ENCODE peak calls at places on chromosome 14, in four cellular contexts. C is OCI-LY7, R is neural progenitor cell, K is HCT116. J is an unnamed sample.

GRCh38 chr14:104865069-104865630 is at the start of gene CEP170B:
- DNase-seq in C (peak), R (peak), K (no peak), J (peak)

GRCh38 chr14:22545842-22546721 is 42.9 kb downstream of the DAD1 start:
- DNase-seq in C (no peak), R (peak), K (no peak), J (peak)

GRCh38 chr14:75985618-75986438 is at the start of gene IFT43:
- DNase-seq in C (peak), R (peak), K (peak), J (peak)

GRCh38 chr14:54822685-54823084 is 79.9 kb downstream of the GCH1 start:
- DNase-seq in C (no peak), R (no peak), K (no peak), J (no peak)

GRCh38 chr14:90545966-90546751 is 149.3 kb downstream of the CALM1 start:
- DNase-seq in C (no peak), R (no peak), K (no peak), J (peak)

GRCh38 chr14:69038449-69039286 is 59.6 kb upstream of the ACTN1 start:
- DNase-seq in C (no peak), R (peak), K (no peak), J (peak)

GRCh38 chr14:76287063-76287462 is 88.9 kb upstream of the ESRRB start:
- DNase-seq in C (no peak), R (no peak), K (no peak), J (no peak)

GRCh38 chr14:61479746-61480502 is 158.5 kb downstream of the PRKCH start:
- DNase-seq in C (no peak), R (no peak), K (no peak), J (peak)

GRCh38 chr14:67704484-67705089 is 2.9 kb downstream of the RDH12 start:
- DNase-seq in C (peak), R (peak), K (peak), J (peak)

GRCh38 chr14:91744068-91744480 is 12.2 kb upstream of the CATSPERB start:
- DNase-seq in C (no peak), R (no peak), K (peak), J (peak)

GRCh38 chr14:95054346-95055280 is 102.7 kb downstream of the DICER1 start:
- DNase-seq in C (no peak), R (no peak), K (no peak), J (no peak)

GRCh38 chr14:22220427-22220826 is 368.6 kb downstream of the DAD1 start:
- DNase-seq in C (no peak), R (no peak), K (no peak), J (peak)

GRCh38 chr14:34782031-34782430 is 67.6 kb upstream of the CFL2 start:
- DNase-seq in C (no peak), R (no peak), K (no peak), J (peak)

GRCh38 chr14:76329150-76329881 is 46.6 kb upstream of the ESRRB start:
- DNase-seq in C (no peak), R (peak), K (no peak), J (no peak)

GRCh38 chr14:74816124-74816523 is 53.0 kb downstream of the YLPM1 start:
- DNase-seq in C (no peak), R (no peak), K (no peak), J (no peak)

GRCh38 chr14:69059658-69060648 is 80.9 kb upstream of the ACTN1 start:
- DNase-seq in C (no peak), R (no peak), K (no peak), J (peak)

GRCh38 chr14:79820866-79821535 is 390.3 kb downstream of the DIO2 start:
- DNase-seq in C (no peak), R (peak), K (no peak), J (no peak)

GRCh38 chr14:90660865-90661570 is 155.2 kb downstream of the TTC7B start:
- DNase-seq in C (no peak), R (no peak), K (no peak), J (no peak)

GRCh38 chr14:74504412-74504811 is 10.8 kb downstream of the ISCA2 start:
- DNase-seq in C (no peak), R (no peak), K (no peak), J (no peak)

GRCh38 chr14:75128596-75128990 is 1.7 kb upstream of the NEK9 start:
- DNase-seq in C (no peak), R (no peak), K (no peak), J (no peak)

GRCh38 chr14:101478796-101479410 is 82.4 kb upstream of the DIO3 start:
- DNase-seq in C (no peak), R (no peak), K (no peak), J (no peak)

DNA sequence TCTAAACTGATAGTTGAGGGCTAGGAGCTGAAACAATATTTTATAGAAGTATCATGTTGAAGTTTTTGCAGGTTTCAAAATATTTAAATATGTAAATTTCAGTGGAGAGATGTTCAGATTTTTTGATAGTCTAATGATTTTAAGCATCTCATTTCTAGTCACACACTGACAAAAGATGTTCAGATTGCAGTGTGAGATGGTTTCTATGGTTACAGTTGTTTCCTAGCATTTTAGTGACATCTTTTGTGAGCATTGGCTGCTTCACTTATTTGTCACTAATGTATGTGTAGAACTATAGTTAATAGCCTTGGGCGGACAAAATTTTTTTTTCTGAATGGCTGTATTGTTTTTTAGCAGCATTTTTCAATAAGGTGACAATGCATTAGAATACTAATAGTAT is 315.5 kb upstream of the PRKD1 start:
- DNase-seq in C (no peak), R (no peak), K (no peak), J (no peak)
- H3K27ac ChIP-seq in C (no peak), R (no peak), K (no peak), J (no peak)

GRCh38 chr14:64409509-64409908 is 21.4 kb downstream of the MTHFD1 start:
- DNase-seq in C (no peak), R (no peak), K (no peak), J (no peak)

GRCh38 chr14:64407329-64407728 is 19.2 kb downstream of the MTHFD1 start:
- DNase-seq in C (no peak), R (no peak), K (no peak), J (no peak)

GRCh38 chr14:64411001-64411400 is 22.8 kb downstream of the MTHFD1 start:
- DNase-seq in C (no peak), R (no peak), K (no peak), J (no peak)

GRCh38 chr14:64412237-64412636 is 24.1 kb downstream of the MTHFD1 start:
- DNase-seq in C (no peak), R (no peak), K (no peak), J (no peak)

GRCh38 chr14:64410084-64410774 is 22.1 kb downstream of the MTHFD1 start:
- DNase-seq in C (no peak), R (peak), K (no peak), J (peak)
- TF ChIP-seq EZH2phosphoT487 in C (no peak), R (no peak), K (no peak), J (no peak)

GRCh38 chr14:100341301-100342031 is 18.3 kb downstream of the SLC25A47 start:
- DNase-seq in C (peak), R (no peak), K (no peak), J (peak)
- H2AFZ ChIP-seq in C (no peak), R (no peak), K (no peak), J (no peak)

GRCh38 chr14:70898346-70898745 is 8.9 kb upstream of the PCNX1 start:
- DNase-seq in C (no peak), R (no peak), K (no peak), J (no peak)

GRCh38 chr14:70897475-70897874 is 9.8 kb upstream of the PCNX1 start:
- DNase-seq in C (no peak), R (no peak), K (no peak), J (peak)

GRCh38 chr14:70904376-70904775 is 2.9 kb upstream of the PCNX1 start:
- DNase-seq in C (no peak), R (no peak), K (no peak), J (no peak)

GRCh38 chr14:70902186-70902585 is 5.1 kb upstream of the PCNX1 start:
- DNase-seq in C (no peak), R (no peak), K (no peak), J (no peak)

DNA sequence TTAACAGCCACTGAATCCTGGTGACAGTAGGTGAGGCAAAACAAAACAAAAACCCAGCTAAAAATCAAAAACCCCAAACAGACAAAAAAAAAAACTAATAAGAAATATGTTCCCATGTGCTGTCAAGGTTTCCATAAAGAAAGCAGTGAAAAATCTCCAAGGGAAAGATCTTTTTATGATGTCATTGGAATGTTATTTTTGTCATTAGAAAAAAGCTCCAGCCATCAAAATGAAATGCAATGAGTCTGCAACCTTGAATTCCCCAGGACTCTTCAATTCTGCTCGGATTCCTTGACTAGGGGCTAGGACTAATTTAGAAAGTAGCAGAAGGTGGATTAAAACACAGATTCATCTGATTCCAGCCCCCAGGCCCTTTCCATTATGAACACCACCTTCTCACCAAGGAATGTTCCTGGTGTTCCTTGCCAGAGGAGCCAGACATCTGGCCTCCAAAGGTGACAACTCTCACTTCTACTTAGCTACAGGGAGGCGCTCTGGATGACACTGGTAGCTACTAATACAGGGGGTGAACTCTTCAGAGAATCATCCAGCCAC is 6.0 kb upstream of the PCNX1 start:
- DNase-seq in C (no peak), R (no peak), K (no peak), J (peak)
- H3K27ac ChIP-seq in C (no peak), R (no peak), K (no peak), J (peak)

DNA sequence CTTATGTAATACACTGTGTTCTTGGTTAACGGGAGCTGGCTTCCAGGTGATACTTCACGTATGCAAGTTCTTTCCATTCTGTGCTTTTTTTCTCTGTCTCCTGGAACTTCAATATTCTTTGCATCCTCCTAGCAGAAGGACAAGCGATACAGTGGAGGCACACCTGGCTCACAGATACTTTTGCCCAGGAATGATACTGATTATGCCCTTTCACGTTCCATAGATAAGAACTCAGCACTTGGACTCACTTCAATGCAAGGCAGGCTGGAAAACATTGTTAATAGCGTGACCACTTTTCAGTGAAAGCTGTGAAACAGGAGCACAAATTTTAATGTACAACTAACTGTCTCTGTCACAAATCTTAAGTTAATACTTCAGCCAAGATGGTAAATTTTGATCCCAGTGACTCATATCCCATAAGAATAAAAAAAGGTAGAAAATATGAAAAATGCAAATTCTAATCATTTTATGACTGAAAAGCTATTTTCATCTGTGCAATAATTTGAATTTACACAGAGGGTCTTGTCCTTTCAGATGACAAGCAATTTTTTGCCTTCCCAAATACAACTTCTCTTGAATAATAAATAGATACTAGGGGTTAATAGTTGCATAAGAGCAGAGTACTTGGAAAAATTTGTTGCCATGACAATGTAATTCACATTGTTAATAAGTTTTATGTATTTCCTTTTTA is 919.0 kb downstream of the GALC start:
- DNase-seq in C (no peak), R (no peak), K (no peak), J (no peak)
- TF ChIP-seq EZH2phosphoT487 in C (no peak), R (no peak), K (no peak), J (no peak)

GRCh38 chr14:99971929-99972747 is 93.1 kb upstream of the EVL start:
- DNase-seq in C (peak), R (peak), K (no peak), J (peak)

GRCh38 chr14:99972748-99973466 is 92.3 kb upstream of the EVL start:
- DNase-seq in C (no peak), R (no peak), K (no peak), J (no peak)

GRCh38 chr14:99969673-99970322 is 95.4 kb upstream of the EVL start:
- DNase-seq in C (no peak), R (no peak), K (no peak), J (no peak)

GRCh38 chr14:99968931-99969330 is 96.3 kb upstream of the EVL start:
- DNase-seq in C (no peak), R (no peak), K (no peak), J (peak)

DNA sequence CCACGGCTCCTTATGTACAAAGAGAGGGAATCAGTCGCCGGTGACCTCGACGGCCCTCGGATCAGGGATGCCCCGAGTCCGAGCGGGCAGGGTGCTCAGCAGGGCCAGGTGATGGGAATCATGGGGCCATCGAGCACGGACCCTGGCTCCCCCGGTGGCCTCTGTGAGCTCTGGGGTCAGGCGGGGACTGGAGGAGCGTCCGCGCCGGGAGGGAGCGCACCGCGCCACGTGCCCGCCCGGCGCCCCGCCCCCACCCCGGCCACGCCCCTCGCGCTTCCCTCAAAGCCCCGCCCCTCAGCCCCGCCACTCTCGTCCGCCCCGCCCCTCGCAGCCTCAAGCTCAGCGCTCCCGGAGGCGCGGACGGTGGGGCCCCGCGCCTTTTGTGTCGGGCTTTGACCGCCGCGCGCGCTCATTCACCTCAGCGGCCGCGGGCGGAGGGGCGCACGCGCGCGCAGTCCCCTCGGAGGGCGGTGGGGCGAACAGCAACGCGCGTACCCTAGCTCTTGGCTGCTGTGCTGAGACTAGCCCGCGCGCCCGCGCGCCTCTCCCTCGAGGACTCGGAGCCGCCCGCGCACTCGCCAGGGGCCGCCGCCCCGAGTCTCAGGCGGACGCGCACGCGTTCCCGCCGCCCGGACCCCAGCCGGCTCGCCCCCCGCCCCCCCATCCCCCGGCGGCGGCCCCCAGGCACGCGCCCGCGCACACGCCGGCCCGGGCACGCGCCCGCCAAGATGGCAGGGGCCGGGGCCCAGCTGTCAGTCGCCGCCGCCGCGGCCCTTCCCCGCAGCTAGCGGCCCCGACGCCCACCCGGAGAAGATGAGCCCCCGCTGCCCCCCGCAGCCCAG is 93.9 kb upstream of the EVL start:
- DNase-seq in C (peak), R (peak), K (peak), J (peak)
- H2AFZ ChIP-seq in C (peak), R (peak), K (no peak), J (peak)

GRCh38 chr14:103023881-103024473 is 33.4 kb downstream of the CDC42BPB start:
- DNase-seq in C (no peak), R (no peak), K (no peak), J (peak)

GRCh38 chr14:103021817-103022668 is 35.3 kb downstream of the CDC42BPB start:
- DNase-seq in C (no peak), R (no peak), K (no peak), J (peak)

GRCh38 chr14:103020271-103020910 is 37.0 kb downstream of the CDC42BPB start:
- DNase-seq in C (no peak), R (no peak), K (no peak), J (no peak)

GRCh38 chr14:103019827-103020226 is 37.5 kb downstream of the CDC42BPB start:
- DNase-seq in C (no peak), R (no peak), K (no peak), J (no peak)

GRCh38 chr14:103022669-103023044 is 34.7 kb downstream of the CDC42BPB start:
- DNase-seq in C (no peak), R (no peak), K (no peak), J (peak)
- H3K27ac ChIP-seq in C (no peak), R (no peak), K (no peak), J (peak)

DNA sequence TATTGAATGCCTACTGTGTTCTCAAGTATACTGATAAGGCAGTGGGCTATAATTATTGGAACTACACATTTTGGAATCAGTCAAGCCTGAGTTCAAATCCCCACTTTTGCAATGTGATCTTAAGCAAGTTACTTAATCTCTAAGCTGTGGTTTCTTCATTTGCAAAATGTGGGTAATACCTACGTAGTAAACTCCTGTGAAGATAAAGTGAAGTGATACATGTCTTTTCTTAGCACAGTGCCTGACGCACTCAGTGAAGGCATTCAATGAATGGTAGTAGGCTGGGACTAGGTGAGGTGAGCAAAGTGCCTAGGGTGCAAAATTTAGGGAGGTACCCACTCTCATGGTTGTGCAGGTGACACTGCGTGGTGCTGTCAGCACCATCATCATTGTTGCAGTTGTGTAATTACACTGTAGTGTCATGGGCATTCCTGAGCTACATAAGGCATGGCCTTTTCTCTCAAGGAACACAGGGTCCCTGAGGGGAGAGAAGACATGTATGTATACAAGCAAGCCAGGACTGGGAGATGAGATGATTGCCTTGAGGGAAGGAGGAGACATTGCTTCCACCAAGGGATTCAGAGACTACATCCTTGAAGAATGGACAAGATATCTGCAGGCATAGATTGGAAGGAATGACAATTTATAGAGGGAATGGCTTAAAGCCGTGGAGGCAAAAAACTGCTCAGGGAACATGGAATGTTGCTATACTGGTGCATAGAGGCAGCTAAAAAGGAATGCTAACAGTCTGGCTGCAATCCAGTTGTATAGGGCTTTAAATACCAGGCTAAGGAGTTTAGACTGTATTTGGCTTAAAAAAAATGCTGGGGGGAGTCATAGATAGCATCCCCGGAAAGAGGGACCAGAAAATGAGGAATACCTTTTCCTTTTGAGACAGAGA is 129.2 kb upstream of the ARHGAP5 start:
- DNase-seq in C (no peak), R (no peak), K (no peak), J (no peak)
- TF ChIP-seq EZH2phosphoT487 in C (no peak), R (no peak), K (no peak), J (no peak)

GRCh38 chr14:52352546-52352945 is 38.4 kb downstream of the PTGER2 start:
- DNase-seq in C (no peak), R (no peak), K (no peak), J (no peak)
- H2AFZ ChIP-seq in C (no peak), R (no peak), K (no peak), J (no peak)